ENCODE peak calls at places on chromosomes 13 and 19, in five cellular contexts. Y is heart left ventricle, Q is IMR-90, X is ovary, W is AG04449. K is an unnamed sample.

GRCh38 chr19:53849237-53849676 is 18.4 kb upstream of the MYADM start:
- DNase-seq in Y (no peak), Q (peak; percentile 23), X (no peak), W (no peak), K (no peak)

GRCh38 chr13:57624565-57625435 is 6.7 kb upstream of the PCDH17 start:
- DNase-seq in Y (peak; percentile 27), Q (peak; percentile 41), X (no peak), W (no peak), K (no peak)

GRCh38 chr13:39306639-39307589 is 268.7 kb downstream of the NHLRC3 start:
- DNase-seq in Y (no peak), Q (no peak), X (no peak), W (no peak), K (no peak)

GRCh38 chr19:14048439-14049153 is 13.3 kb downstream of the PALM3 start:
- DNase-seq in Y (no peak), Q (no peak), X (no peak), W (no peak), K (no peak)

GRCh38 chr19:36054733-36055686 is at the start of gene WDR62:
- DNase-seq in Y (peak; percentile 96), Q (no peak), X (peak; percentile 68), W (peak; percentile 31), K (no peak)

GRCh38 chr19:14434543-14435319 is 1.6 kb downstream of the PKN1 start:
- DNase-seq in Y (peak; percentile 77), Q (peak; percentile 72), X (peak; percentile 48), W (no peak), K (peak; percentile 54)

GRCh38 chr19:12899891-12900518 is 9.0 kb downstream of the GCDH start:
- DNase-seq in Y (no peak), Q (no peak), X (no peak), W (no peak), K (no peak)

GRCh38 chr13:74270018-74270417 is 135.8 kb upstream of the KLF12 start:
- DNase-seq in Y (no peak), Q (peak; percentile 10), X (no peak), W (no peak), K (no peak)

GRCh38 chr19:53985863-53986262 is 5.6 kb upstream of the CACNG6 start:
- DNase-seq in Y (no peak), Q (no peak), X (no peak), W (no peak), K (no peak)

GRCh38 chr19:1872807-1873523 is 9.6 kb upstream of the KLF16 start:
- DNase-seq in Y (no peak), Q (no peak), X (peak; percentile 45), W (no peak), K (no peak)

GRCh38 chr19:1871630-1872029 is 8.3 kb upstream of the KLF16 start:
- DNase-seq in Y (no peak), Q (no peak), X (no peak), W (no peak), K (no peak)

GRCh38 chr19:1873524-1874473 is 10.4 kb upstream of the KLF16 start:
- DNase-seq in Y (peak; percentile 72), Q (no peak), X (peak; percentile 86), W (no peak), K (no peak)

GRCh38 chr19:1874554-1875185 is 10.6 kb downstream of the ABHD17A start:
- DNase-seq in Y (no peak), Q (no peak), X (no peak), W (no peak), K (no peak)

DNA sequence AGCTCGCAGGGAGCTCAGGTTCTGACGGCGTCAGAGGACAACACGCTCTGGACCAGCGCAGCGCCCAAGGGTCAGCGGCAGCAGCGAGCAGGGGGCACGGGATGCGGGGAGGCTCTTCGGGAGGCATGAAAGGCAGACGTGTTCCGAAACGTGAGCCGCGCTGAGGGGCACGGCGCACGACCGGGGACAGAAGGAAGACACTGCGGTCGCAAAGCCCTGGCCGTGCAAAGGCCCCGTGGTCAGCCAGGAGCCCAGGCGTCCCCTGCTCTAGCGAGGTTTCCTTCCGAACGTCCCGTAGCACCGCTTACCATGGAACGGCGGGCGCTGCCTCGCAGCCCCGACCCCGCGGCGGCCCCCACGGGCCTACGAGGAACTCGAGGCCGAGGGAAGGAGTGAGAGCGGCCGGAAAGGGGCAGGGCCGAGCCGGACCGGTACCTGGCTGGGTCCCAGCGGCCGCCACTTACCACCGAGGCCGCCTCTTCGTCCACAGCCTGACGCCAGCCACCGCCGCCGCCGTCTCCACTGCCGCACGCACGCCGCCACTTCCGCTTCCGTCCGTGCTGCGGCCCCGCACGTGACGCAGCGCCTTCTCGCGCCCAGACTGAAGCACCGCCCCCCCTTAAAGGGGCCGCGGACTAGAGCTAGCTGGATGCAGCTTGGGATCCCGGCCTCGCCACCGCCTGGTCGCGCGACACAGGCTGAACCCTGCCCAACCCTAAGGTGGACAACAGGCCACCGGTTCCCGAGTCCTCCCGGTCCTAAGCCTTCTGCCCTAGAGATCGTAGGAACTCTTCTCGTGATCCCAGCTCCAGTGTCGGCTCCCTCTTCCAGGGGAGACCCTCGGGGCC is 9.4 kb downstream of the ABHD17A start:
- DNase-seq in Y (peak; percentile 96), Q (peak; percentile 83), X (peak; percentile 88), W (no peak), K (peak; percentile 45)
- H3K4me3 ChIP-seq in Y (peak overlapping the region; percentile 63), Q (peak overlapping the region; percentile 90), X (peak overlapping the region; percentile 75), W (peak overlapping the region; percentile 98), K (peak overlapping the region; percentile 89)

DNA sequence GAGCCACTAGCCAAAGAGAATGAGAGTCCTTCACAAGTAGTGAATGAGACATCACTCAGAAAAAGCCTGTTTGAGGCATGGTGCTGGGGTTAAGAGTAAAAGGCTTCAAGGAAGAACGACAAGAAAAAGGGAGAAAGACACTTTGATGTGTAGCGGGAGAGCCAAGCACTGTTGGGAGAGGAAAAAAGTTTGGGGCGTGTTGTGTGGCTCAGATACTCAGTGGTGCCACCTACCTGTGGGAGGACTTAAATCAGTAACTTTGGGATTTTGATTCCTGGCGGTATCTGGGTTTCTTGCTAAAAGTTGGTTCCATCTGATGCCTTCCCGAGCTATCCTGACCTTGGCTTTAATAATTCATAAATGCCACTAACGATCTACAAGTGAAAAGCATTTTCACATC is 12.3 kb downstream of the ELSPBP1 start:
- DNase-seq in Y (no peak), Q (no peak), X (no peak), W (no peak), K (no peak)
- TF ChIP-seq CTCF in Y (no peak), Q (no peak), X (no peak), W (no peak), K (no peak)

GRCh38 chr19:2952953-2953481 is 8.2 kb upstream of the ZNF77 start:
- DNase-seq in Y (no peak), Q (no peak), X (no peak), W (no peak), K (no peak)
- H3K4me3 ChIP-seq in Y (no peak overlapping the region), Q (peak overlapping the region; percentile 14), X (peak overlapping the region; percentile 16), W (no peak overlapping the region), K (no peak overlapping the region)

GRCh38 chr19:7773841-7774240 is 10.8 kb downstream of the CLEC4M start:
- DNase-seq in Y (no peak), Q (no peak), X (no peak), W (no peak), K (no peak)
- TF ChIP-seq CTCF in Y (no peak), Q (no peak), X (no peak), W (no peak), K (no peak)

DNA sequence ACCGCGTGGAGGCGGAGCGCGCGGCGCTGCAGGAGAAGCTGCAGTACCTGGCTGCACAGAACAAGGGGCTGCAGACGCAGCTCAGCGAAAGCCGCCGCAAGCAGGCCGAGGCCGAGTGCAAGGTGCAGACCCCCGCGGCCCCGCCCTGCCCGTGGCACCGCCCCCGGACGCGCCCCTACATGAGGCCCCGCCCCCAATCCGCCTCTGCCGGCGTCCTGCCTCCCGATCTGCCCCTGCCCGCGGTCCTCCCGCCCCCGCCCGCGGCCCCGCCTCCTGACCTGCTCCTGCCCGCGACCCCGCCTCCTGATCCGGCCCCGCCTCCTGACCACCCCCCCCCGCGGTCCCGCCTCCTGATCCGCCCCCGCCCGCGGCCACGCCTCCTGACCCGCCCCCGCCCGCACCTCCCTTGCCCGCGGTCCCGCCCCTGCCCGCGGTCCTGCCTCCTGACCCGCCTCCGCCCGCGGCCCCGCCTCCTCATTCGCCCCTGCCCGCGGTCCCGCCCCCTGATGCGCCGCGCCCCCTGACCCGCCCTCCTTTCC is 11.7 kb downstream of the PRR36 start:
- DNase-seq in Y (peak; percentile 52), Q (peak; percentile 34), X (peak; percentile 75), W (no peak), K (no peak)
- H3K4me3 ChIP-seq in Y (no peak overlapping the region), Q (peak overlapping the region; percentile 21), X (no peak overlapping the region), W (no peak overlapping the region), K (peak overlapping the region; percentile 41)

DNA sequence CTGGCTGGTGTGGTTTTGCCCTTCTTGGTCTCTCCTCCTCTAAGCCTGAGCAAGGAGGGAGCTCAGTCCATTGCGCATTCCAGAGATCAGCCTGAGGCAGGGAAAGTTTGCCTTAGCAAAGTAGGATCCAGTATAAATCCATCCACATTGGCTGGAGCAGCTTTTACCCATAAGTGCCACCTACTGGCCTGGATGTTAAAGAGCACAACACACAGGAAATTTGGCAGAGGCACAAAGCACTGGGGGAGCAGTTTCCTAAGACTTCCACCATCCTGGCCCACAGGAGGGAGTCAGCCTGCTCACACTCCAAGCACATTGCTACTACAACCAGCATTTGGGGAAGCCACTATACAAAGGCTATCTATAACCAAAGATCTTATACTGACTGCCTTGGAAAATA is 1124.2 kb downstream of the SLITRK1 start:
- DNase-seq in Y (no peak), Q (peak; percentile 17), X (no peak), W (no peak), K (no peak)
- TF ChIP-seq CTCF in Y (no peak), Q (peak; percentile 25), X (no peak), W (peak; percentile 20), K (peak; percentile 52)

GRCh38 chr13:98675837-98676236 is 76.6 kb downstream of the SLC15A1 start:
- DNase-seq in Y (no peak), Q (no peak), X (no peak), W (no peak), K (no peak)

GRCh38 chr13:98676239-98676638 is 76.2 kb downstream of the SLC15A1 start:
- DNase-seq in Y (no peak), Q (no peak), X (no peak), W (no peak), K (no peak)

GRCh38 chr13:98677398-98677797 is 75.1 kb downstream of the SLC15A1 start:
- DNase-seq in Y (no peak), Q (peak; percentile 69), X (no peak), W (peak; percentile 69), K (no peak)

GRCh38 chr13:98674968-98675528 is 77.4 kb downstream of the SLC15A1 start:
- DNase-seq in Y (no peak), Q (no peak), X (no peak), W (no peak), K (no peak)

GRCh38 chr13:98672947-98673545 is 79.4 kb downstream of the SLC15A1 start:
- DNase-seq in Y (peak; percentile 74), Q (peak; percentile 75), X (peak; percentile 45), W (peak; percentile 19), K (peak; percentile 30)
- H3K4me3 ChIP-seq in Y (no peak overlapping the region), Q (no peak overlapping the region), X (no peak overlapping the region), W (no peak overlapping the region), K (peak overlapping the region; percentile 22)

K was measured in retinal pigment epithelial cell.